ENCODE peak calls at places on chromosomes 4 and X, in six cellular contexts. O is T-helper 2 cell, W is A172, L is GM04504, K is natural killer cell, V is GOT3. Z is an unnamed sample.

GRCh38 chrX:25021132-25021498 is 5.3 kb upstream of the ARX start:
- DNase-seq in O (no peak), W (peak; percentile 12), L (no peak), K (no peak), V (no peak), Z (no peak)

GRCh38 chrX:48578661-48579128 is 4.4 kb downstream of the RBM3 start:
- DNase-seq in O (no peak), W (no peak), L (no peak), K (no peak), V (no peak), Z (no peak)

GRCh38 chrX:1481636-1482529 is 29.2 kb upstream of the ASMTL start:
- DNase-seq in O (peak; percentile 82), W (peak; percentile 83), L (peak; percentile 60), K (peak; percentile 67), V (no peak), Z (peak; percentile 59)

GRCh38 chr4:71366776-71367175 is 28.0 kb downstream of the SLC4A4 start:
- DNase-seq in O (no peak), W (no peak), L (no peak), K (no peak), V (no peak), Z (no peak)

GRCh38 chr4:76654796-76655195 is 219.8 kb downstream of the SHROOM3 start:
- DNase-seq in O (no peak), W (no peak), L (no peak), K (no peak), V (no peak), Z (no peak)

GRCh38 chrX:140091276-140091886 is 126.1 kb upstream of the CXorf66 start:
- DNase-seq in O (peak; percentile 4), W (no peak), L (no peak), K (peak; percentile 17), V (no peak), Z (peak; percentile 3)

GRCh38 chr4:112330921-112331320 is 33.8 kb downstream of the ALPK1 start:
- DNase-seq in O (no peak), W (no peak), L (no peak), K (no peak), V (no peak), Z (no peak)

GRCh38 chrX:3218442-3218841 is 128.0 kb downstream of the MXRA5 start:
- DNase-seq in O (no peak), W (no peak), L (no peak), K (no peak), V (no peak), Z (no peak)

GRCh38 chr4:39320381-39321115 is 45.6 kb downstream of the RFC1 start:
- DNase-seq in O (no peak), W (peak; percentile 15), L (no peak), K (no peak), V (no peak), Z (no peak)

GRCh38 chr4:128393111-128393704 is 105.6 kb upstream of the PGRMC2 start:
- DNase-seq in O (no peak), W (peak; percentile 75), L (no peak), K (no peak), V (no peak), Z (no peak)

GRCh38 chr4:41927761-41928499 is 7.3 kb upstream of the TMEM33 start:
- DNase-seq in O (no peak), W (no peak), L (no peak), K (no peak), V (no peak), Z (no peak)

GRCh38 chr4:12729384-12729783 is 754.8 kb downstream of the RAB28 start:
- DNase-seq in O (no peak), W (peak; percentile 2), L (peak; percentile 1), K (no peak), V (no peak), Z (no peak)